ENCODE peak calls at places on chromosomes 4 and X, in seven cellular contexts. J is breast epithelium, B is transverse colon, G is suprapubic skin, A is upper lobe of left lung, C is HCT116, S is HepG2. V is an unnamed sample.

GRCh38 chr4:24664956-24665355 is 80.6 kb upstream of the DHX15 start:
- DNase-seq in J (peak; percentile 40), B (no peak), G (no peak), A (no peak), C (no peak), S (peak; percentile 11), V (no peak)

GRCh38 chrX:118360429-118361125 is 14.7 kb downstream of the WDR44 start:
- DNase-seq in J (no peak), B (no peak), G (no peak), A (no peak), C (no peak), S (no peak), V (no peak)

GRCh38 chrX:68183612-68184214 is 249.6 kb downstream of the OPHN1 start:
- DNase-seq in J (no peak), B (no peak), G (no peak), A (no peak), C (no peak), S (peak; percentile 27), V (no peak)

GRCh38 chr4:92064574-92064973 is 239.2 kb upstream of the GRID2 start:
- DNase-seq in J (no peak), B (no peak), G (no peak), A (no peak), C (no peak), S (no peak), V (no peak)

GRCh38 chr4:139587452-139587851 is 31.4 kb upstream of the SETD7 start:
- DNase-seq in J (no peak), B (no peak), G (no peak), A (no peak), C (no peak), S (no peak), V (no peak)

GRCh38 chr4:7652451-7652871 is 217.7 kb upstream of the PSAPL1 start:
- DNase-seq in J (no peak), B (no peak), G (no peak), A (no peak), C (no peak), S (no peak), V (peak; percentile 78)

GRCh38 chr4:152981278-152981677 is 45.2 kb downstream of the FHDC1 start:
- DNase-seq in J (no peak), B (no peak), G (peak; percentile 51), A (no peak), C (no peak), S (no peak), V (peak; percentile 40)

GRCh38 chr4:187191676-187192075 is 468.0 kb upstream of the FAT1 start:
- DNase-seq in J (no peak), B (no peak), G (no peak), A (no peak), C (no peak), S (no peak), V (no peak)

GRCh38 chr4:88148560-88148959 is 9.9 kb downstream of the ABCG2 start:
- DNase-seq in J (no peak), B (no peak), G (no peak), A (no peak), C (no peak), S (no peak), V (no peak)

GRCh38 chr4:147791870-147792269 is 60.0 kb downstream of the ARHGAP10 start:
- DNase-seq in J (no peak), B (no peak), G (no peak), A (no peak), C (no peak), S (no peak), V (no peak)
- H3K4me1 ChIP-seq in J (no peaks in the 10 kb centered on the region), B (peaks cover 12% of the 10 kb centered on the region), G (peaks cover 60% of the 10 kb centered on the region), A (no peaks in the 10 kb centered on the region), C (peaks cover 58% of the 10 kb centered on the region), S (peaks cover 21% of the 10 kb centered on the region), V (no peaks in the 10 kb centered on the region)

DNA sequence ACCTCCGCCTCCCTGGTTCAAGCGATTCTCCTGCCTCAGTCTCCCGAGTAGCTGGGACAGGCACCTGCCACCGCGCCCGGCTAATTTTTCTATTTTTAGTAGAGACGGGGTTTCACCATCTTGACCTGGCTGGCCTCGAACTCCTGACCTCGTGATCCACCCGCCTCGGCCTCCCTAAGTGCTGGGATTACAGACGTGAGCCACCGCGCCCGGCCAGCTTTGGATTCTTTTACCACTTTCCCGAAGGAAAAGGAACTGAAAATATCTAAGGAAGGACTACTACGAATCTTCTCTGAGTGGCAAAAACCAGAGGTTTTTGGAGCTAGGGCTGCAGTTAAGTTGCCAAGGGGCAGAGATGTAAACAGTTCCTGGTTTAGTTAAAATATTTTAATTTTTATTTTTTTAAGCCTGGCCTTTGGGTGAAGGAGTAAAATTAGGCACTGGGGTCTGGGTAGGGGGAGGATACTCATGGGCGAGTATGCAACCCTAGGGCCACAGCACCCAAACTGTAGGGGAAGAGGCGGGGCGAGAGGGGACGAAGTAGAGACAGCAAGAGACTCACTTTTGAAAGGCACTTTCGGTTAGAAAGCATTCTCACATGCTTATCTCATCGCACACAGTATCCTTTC is 525 bp upstream of the CISD2 start:
- DNase-seq in J (peak; percentile 21), B (peak; percentile 13), G (peak; percentile 62), A (no peak), C (no peak), S (no peak), V (peak; percentile 82)
- TF ChIP-seq POLR2A in J (peak; percentile 27), B (no peak), G (no peak), A (no peak), C (no peak), S (no peak), V (no peak)

GRCh38 chr4:40192286-40193017 is 4.4 kb upstream of the RHOH start:
- DNase-seq in J (no peak), B (peak; percentile 32), G (no peak), A (no peak), C (no peak), S (peak; percentile 16), V (no peak)

GRCh38 chr4:40193018-40193571 is 3.7 kb upstream of the RHOH start:
- DNase-seq in J (no peak), B (peak; percentile 51), G (no peak), A (no peak), C (no peak), S (peak; percentile 7), V (no peak)

GRCh38 chr4:40195182-40196177 is 1.4 kb upstream of the RHOH start:
- DNase-seq in J (no peak), B (no peak), G (no peak), A (no peak), C (no peak), S (no peak), V (no peak)

GRCh38 chr4:40194602-40195161 is 2.1 kb upstream of the RHOH start:
- DNase-seq in J (peak; percentile 40), B (peak; percentile 46), G (no peak), A (no peak), C (no peak), S (peak; percentile 36), V (no peak)

GRCh38 chr4:40193578-40193977 is 3.3 kb upstream of the RHOH start:
- DNase-seq in J (no peak), B (no peak), G (no peak), A (no peak), C (no peak), S (no peak), V (no peak)
- TF ChIP-seq POLR2AphosphoS5 in J (no peak), B (no peak), G (no peak), A (no peak), C (no peak), S (no peak), V (no peak)

GRCh38 chr4:1017706-1018105 is 6.3 kb downstream of the FGFRL1 start:
- DNase-seq in J (no peak), B (no peak), G (no peak), A (no peak), C (no peak), S (no peak), V (no peak)

GRCh38 chr4:1015746-1016145 is 4.3 kb downstream of the FGFRL1 start:
- DNase-seq in J (no peak), B (no peak), G (no peak), A (no peak), C (no peak), S (no peak), V (no peak)

GRCh38 chr4:1018147-1019020 is 7.0 kb downstream of the FGFRL1 start:
- DNase-seq in J (no peak), B (no peak), G (no peak), A (no peak), C (no peak), S (no peak), V (no peak)

GRCh38 chr4:1015179-1015578 is 3.8 kb downstream of the FGFRL1 start:
- DNase-seq in J (no peak), B (no peak), G (no peak), A (no peak), C (no peak), S (no peak), V (no peak)

DNA sequence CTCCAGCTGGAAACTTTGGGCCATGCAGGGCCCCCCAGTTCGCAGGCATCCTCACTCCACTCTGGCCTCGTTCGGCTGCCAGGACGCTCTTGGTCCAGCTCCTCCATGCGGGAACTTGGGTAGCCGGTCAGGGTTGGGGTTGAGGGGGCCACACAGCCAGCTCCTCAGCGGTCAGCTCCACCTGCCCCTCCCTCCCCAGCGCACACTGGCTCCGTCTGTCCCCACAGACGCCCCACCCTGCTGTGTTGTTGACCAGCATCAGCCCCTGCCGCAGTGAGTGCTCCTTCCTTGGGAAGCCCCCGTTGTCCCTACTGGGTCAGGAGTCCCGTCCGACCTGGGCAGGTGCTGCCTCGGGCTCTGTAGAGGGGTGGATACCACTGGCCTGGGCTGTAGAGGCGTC is 5.8 kb downstream of the FGFRL1 start:
- DNase-seq in J (no peak), B (no peak), G (no peak), A (no peak), C (no peak), S (no peak), V (no peak)
- H3K4me1 ChIP-seq in J (no peaks in the 10 kb centered on the region), B (peaks cover 5% of the 10 kb centered on the region), G (peaks cover 4% of the 10 kb centered on the region), A (peaks cover 7% of the 10 kb centered on the region), C (peaks cover 14% of the 10 kb centered on the region), S (peaks cover 36% of the 10 kb centered on the region), V (peaks cover 6% of the 10 kb centered on the region)

V was measured in spleen.